ENCODE peak calls at places on chromosomes 4 and X, in seven cellular contexts. One of them, this sample, is unnamed.

GRCh38 chr4:183968931-183969330 is 63.8 kb downstream of the STOX2 start:
- DNase-seq in stimulated activated CD4-positive, alpha-beta T cell treated with anti-CD3 and anti-CD28 coated beads, Interleukin-1b, Interleukin-23, amount 100 ng/mL, for 1 hour: no peak
- DNase-seq in iris pigment epithelial cell: no peak
- DNase-seq in G401: no peak
- DNase-seq in NT2/D1: no peak
- DNase-seq in central memory CD4-positive, alpha-beta T cell: no peak
- DNase-seq in CD8-positive, alpha-beta memory T cell: no peak
- DNase-seq in this sample: no peak

GRCh38 chr4:129900430-129900953 is 804.5 kb downstream of the C4orf33 start:
- DNase-seq in stimulated activated CD4-positive, alpha-beta T cell treated with anti-CD3 and anti-CD28 coated beads, Interleukin-1b, Interleukin-23, amount 100 ng/mL, for 1 hour: no peak
- DNase-seq in iris pigment epithelial cell: no peak
- DNase-seq in G401: no peak
- DNase-seq in NT2/D1: no peak
- DNase-seq in central memory CD4-positive, alpha-beta T cell: no peak
- DNase-seq in CD8-positive, alpha-beta memory T cell: no peak
- DNase-seq in this sample: no peak

GRCh38 chrX:134573683-134574035 is 84.6 kb downstream of the PLAC1 start:
- DNase-seq in stimulated activated CD4-positive, alpha-beta T cell treated with anti-CD3 and anti-CD28 coated beads, Interleukin-1b, Interleukin-23, amount 100 ng/mL, for 1 hour: no peak
- DNase-seq in iris pigment epithelial cell: no peak
- DNase-seq in G401: no peak
- DNase-seq in NT2/D1: no peak
- DNase-seq in central memory CD4-positive, alpha-beta T cell: no peak
- DNase-seq in CD8-positive, alpha-beta memory T cell: no peak
- DNase-seq in this sample: no peak

GRCh38 chr4:37489697-37490096 is 196.5 kb downstream of the RELL1 start:
- DNase-seq in stimulated activated CD4-positive, alpha-beta T cell treated with anti-CD3 and anti-CD28 coated beads, Interleukin-1b, Interleukin-23, amount 100 ng/mL, for 1 hour: no peak
- DNase-seq in iris pigment epithelial cell: no peak
- DNase-seq in G401: no peak
- DNase-seq in NT2/D1: no peak
- DNase-seq in central memory CD4-positive, alpha-beta T cell: no peak
- DNase-seq in CD8-positive, alpha-beta memory T cell: no peak
- DNase-seq in this sample: no peak

GRCh38 chr4:96736352-96736889 is 896.5 kb downstream of the PDHA2 start:
- DNase-seq in stimulated activated CD4-positive, alpha-beta T cell treated with anti-CD3 and anti-CD28 coated beads, Interleukin-1b, Interleukin-23, amount 100 ng/mL, for 1 hour: no peak
- DNase-seq in iris pigment epithelial cell: peak; percentile 88
- DNase-seq in G401: no peak
- DNase-seq in NT2/D1: peak; percentile 59
- DNase-seq in central memory CD4-positive, alpha-beta T cell: no peak
- DNase-seq in CD8-positive, alpha-beta memory T cell: no peak
- DNase-seq in this sample: no peak

GRCh38 chr4:108690738-108691137 is 40.3 kb downstream of the OSTC start:
- DNase-seq in stimulated activated CD4-positive, alpha-beta T cell treated with anti-CD3 and anti-CD28 coated beads, Interleukin-1b, Interleukin-23, amount 100 ng/mL, for 1 hour: no peak
- DNase-seq in iris pigment epithelial cell: peak; percentile 48
- DNase-seq in G401: no peak
- DNase-seq in NT2/D1: no peak
- DNase-seq in central memory CD4-positive, alpha-beta T cell: no peak
- DNase-seq in CD8-positive, alpha-beta memory T cell: no peak
- DNase-seq in this sample: no peak

GRCh38 chr4:100114909-100115308 is 75.4 kb downstream of the DDIT4L start:
- DNase-seq in stimulated activated CD4-positive, alpha-beta T cell treated with anti-CD3 and anti-CD28 coated beads, Interleukin-1b, Interleukin-23, amount 100 ng/mL, for 1 hour: no peak
- DNase-seq in iris pigment epithelial cell: no peak
- DNase-seq in G401: no peak
- DNase-seq in NT2/D1: no peak
- DNase-seq in central memory CD4-positive, alpha-beta T cell: no peak
- DNase-seq in CD8-positive, alpha-beta memory T cell: no peak
- DNase-seq in this sample: no peak

GRCh38 chr4:129999156-129999555 is 903.2 kb downstream of the C4orf33 start:
- DNase-seq in stimulated activated CD4-positive, alpha-beta T cell treated with anti-CD3 and anti-CD28 coated beads, Interleukin-1b, Interleukin-23, amount 100 ng/mL, for 1 hour: no peak
- DNase-seq in iris pigment epithelial cell: no peak
- DNase-seq in G401: no peak
- DNase-seq in NT2/D1: no peak
- DNase-seq in central memory CD4-positive, alpha-beta T cell: no peak
- DNase-seq in CD8-positive, alpha-beta memory T cell: no peak
- DNase-seq in this sample: no peak

GRCh38 chrX:41137589-41137988 is 52.3 kb downstream of the USP9X start:
- DNase-seq in stimulated activated CD4-positive, alpha-beta T cell treated with anti-CD3 and anti-CD28 coated beads, Interleukin-1b, Interleukin-23, amount 100 ng/mL, for 1 hour: no peak
- DNase-seq in iris pigment epithelial cell: peak; percentile 17
- DNase-seq in G401: no peak
- DNase-seq in NT2/D1: no peak
- DNase-seq in central memory CD4-positive, alpha-beta T cell: no peak
- DNase-seq in CD8-positive, alpha-beta memory T cell: no peak
- DNase-seq in this sample: no peak

GRCh38 chr4:164304861-164305260 is 449.1 kb upstream of the SMIM31 start:
- DNase-seq in stimulated activated CD4-positive, alpha-beta T cell treated with anti-CD3 and anti-CD28 coated beads, Interleukin-1b, Interleukin-23, amount 100 ng/mL, for 1 hour: no peak
- DNase-seq in iris pigment epithelial cell: peak; percentile 6
- DNase-seq in G401: no peak
- DNase-seq in NT2/D1: no peak
- DNase-seq in central memory CD4-positive, alpha-beta T cell: no peak
- DNase-seq in CD8-positive, alpha-beta memory T cell: no peak
- DNase-seq in this sample: no peak

GRCh38 chr4:16117164-16117563 is 33.3 kb upstream of the PROM1 start:
- DNase-seq in stimulated activated CD4-positive, alpha-beta T cell treated with anti-CD3 and anti-CD28 coated beads, Interleukin-1b, Interleukin-23, amount 100 ng/mL, for 1 hour: no peak
- DNase-seq in iris pigment epithelial cell: no peak
- DNase-seq in G401: no peak
- DNase-seq in NT2/D1: no peak
- DNase-seq in central memory CD4-positive, alpha-beta T cell: no peak
- DNase-seq in CD8-positive, alpha-beta memory T cell: no peak
- DNase-seq in this sample: no peak

GRCh38 chr4:76630748-76631147 is 195.7 kb downstream of the SHROOM3 start:
- DNase-seq in stimulated activated CD4-positive, alpha-beta T cell treated with anti-CD3 and anti-CD28 coated beads, Interleukin-1b, Interleukin-23, amount 100 ng/mL, for 1 hour: no peak
- DNase-seq in iris pigment epithelial cell: no peak
- DNase-seq in G401: no peak
- DNase-seq in NT2/D1: no peak
- DNase-seq in central memory CD4-positive, alpha-beta T cell: no peak
- DNase-seq in CD8-positive, alpha-beta memory T cell: no peak
- DNase-seq in this sample: no peak

GRCh38 chr4:1371151-1371830 is 24.3 kb downstream of the UVSSA start:
- DNase-seq in stimulated activated CD4-positive, alpha-beta T cell treated with anti-CD3 and anti-CD28 coated beads, Interleukin-1b, Interleukin-23, amount 100 ng/mL, for 1 hour: no peak
- DNase-seq in iris pigment epithelial cell: no peak
- DNase-seq in G401: no peak
- DNase-seq in NT2/D1: no peak
- DNase-seq in central memory CD4-positive, alpha-beta T cell: no peak
- DNase-seq in CD8-positive, alpha-beta memory T cell: no peak
- DNase-seq in this sample: no peak

GRCh38 chrX:29858714-29859113 is 356.6 kb upstream of the MAGEB2 start:
- DNase-seq in stimulated activated CD4-positive, alpha-beta T cell treated with anti-CD3 and anti-CD28 coated beads, Interleukin-1b, Interleukin-23, amount 100 ng/mL, for 1 hour: no peak
- DNase-seq in iris pigment epithelial cell: peak; percentile 62
- DNase-seq in G401: no peak
- DNase-seq in NT2/D1: no peak
- DNase-seq in central memory CD4-positive, alpha-beta T cell: no peak
- DNase-seq in CD8-positive, alpha-beta memory T cell: no peak
- DNase-seq in this sample: no peak

GRCh38 chrX:132612990-132613564 is 124.2 kb upstream of the MBNL3 start:
- DNase-seq in stimulated activated CD4-positive, alpha-beta T cell treated with anti-CD3 and anti-CD28 coated beads, Interleukin-1b, Interleukin-23, amount 100 ng/mL, for 1 hour: no peak
- DNase-seq in iris pigment epithelial cell: peak; percentile 34
- DNase-seq in G401: peak; percentile 2
- DNase-seq in NT2/D1: no peak
- DNase-seq in central memory CD4-positive, alpha-beta T cell: no peak
- DNase-seq in CD8-positive, alpha-beta memory T cell: peak; percentile 8
- DNase-seq in this sample: no peak

This sample was measured in esophagus squamous epithelium.